ENCODE peak calls at places on chromosome 16, in six cellular contexts. X is sigmoid colon, P is right lobe of liver, S is GM12892, N is GM12891, L is ovary. A is an unnamed sample.

GRCh38 chr16:26395700-26396099 is 671.0 kb upstream of the C16orf82 start:
- DNase-seq in N (no peak), L (no peak), X (no peak), P (no peak), S (no peak), A (no peak)

GRCh38 chr16:87558682-87559081 is 43.6 kb upstream of the JPH3 start:
- DNase-seq in L (no peak), N (no peak), P (no peak), S (no peak), X (no peak), A (no peak)

GRCh38 chr16:67935096-67935401 is 1.6 kb downstream of the PSMB10 start:
- DNase-seq in X (no peak), N (no peak), S (no peak), P (no peak), L (no peak), A (no peak)

GRCh38 chr16:31157136-31157535 is 7.3 kb upstream of the PRSS36 start:
- DNase-seq in P (no peak), S (no peak), L (no peak), X (no peak), N (no peak), A (no peak)

GRCh38 chr16:4743217-4743897 is 9.0 kb downstream of the DNAAF8 start:
- DNase-seq in L (no peak), X (no peak), P (no peak), N (no peak), S (no peak), A (no peak)

GRCh38 chr16:31354394-31355291 is at the start of gene ITGAX:
- DNase-seq in L (no peak), N (peak; percentile 77), X (no peak), S (peak; percentile 72), P (peak; percentile 71), A (no peak)

GRCh38 chr16:85461814-85462404 is 151.2 kb upstream of the GSE1 start:
- DNase-seq in P (no peak), X (peak; percentile 82), L (peak; percentile 68), S (no peak), N (no peak), A (no peak)

GRCh38 chr16:28051486-28051885 is 12.0 kb downstream of the GSG1L start:
- DNase-seq in L (no peak), N (no peak), S (no peak), P (no peak), X (no peak), A (no peak)

GRCh38 chr16:31876955-31877828 is 3.6 kb downstream of the ZNF267 start:
- DNase-seq in S (no peak), X (no peak), L (no peak), P (no peak), N (no peak), A (no peak)

GRCh38 chr16:88084881-88085280 is 133.6 kb downstream of the BANP start:
- DNase-seq in S (no peak), N (no peak), X (no peak), L (no peak), P (no peak), A (no peak)

GRCh38 chr16:66735891-66736290 is 15.5 kb downstream of the DYNC1LI2 start:
- DNase-seq in L (no peak), S (no peak), X (no peak), P (no peak), N (no peak), A (no peak)

GRCh38 chr16:87391324-87391949 is 699 bp upstream of the MAP1LC3B start:
- DNase-seq in X (peak; percentile 89), N (no peak), P (peak; percentile 87), L (peak; percentile 75), S (no peak), A (no peak)

GRCh38 chr16:56357291-56357764 is 68.0 kb downstream of the AMFR start:
- DNase-seq in P (peak; percentile 24), S (no peak), L (no peak), N (peak; percentile 12), X (peak; percentile 66), A (no peak)

GRCh38 chr16:87553174-87553573 is 49.1 kb upstream of the JPH3 start:
- DNase-seq in L (no peak), P (no peak), X (no peak), N (no peak), S (no peak), A (no peak)

GRCh38 chr16:78317871-78318270 is 218.4 kb downstream of the WWOX start:
- DNase-seq in S (no peak), N (no peak), L (no peak), X (no peak), P (no peak), A (no peak)

GRCh38 chr16:893360-893759 is 77.4 kb downstream of the LMF1 start:
- DNase-seq in S (no peak), X (no peak), P (no peak), L (no peak), N (no peak), A (no peak)

GRCh38 chr16:49598386-49599170 is 225.0 kb downstream of the C16orf78 start:
- DNase-seq in N (peak; percentile 44), L (no peak), S (no peak), P (no peak), X (peak; percentile 37), A (no peak)

GRCh38 chr16:25009822-25010221 is 5.3 kb downstream of the ARHGAP17 start:
- DNase-seq in S (no peak), X (no peak), P (no peak), N (no peak), L (no peak), A (no peak)

GRCh38 chr16:58194790-58195189 is 3.1 kb downstream of the CSNK2A2 start:
- DNase-seq in X (no peak), N (no peak), S (no peak), P (no peak), L (no peak), A (no peak)

GRCh38 chr16:75048051-75048450 is 49.2 kb downstream of the ZNRF1 start:
- DNase-seq in N (no peak), P (no peak), L (no peak), X (no peak), S (no peak), A (no peak)
- TF ChIP-seq POLR2A in N (no peak), P (no peak), L (no peak), X (no peak), S (no peak), A (no peak)

GRCh38 chr16:2913603-2914002 is 1.9 kb downstream of the FLYWCH1 start:
- DNase-seq in N (no peak), X (no peak), L (no peak), P (no peak), S (no peak), A (no peak)

GRCh38 chr16:2912330-2913199 is 834 bp downstream of the FLYWCH1 start:
- DNase-seq in L (peak; percentile 50), S (no peak), N (no peak), P (peak; percentile 47), X (peak; percentile 80), A (no peak)

GRCh38 chr16:2914233-2914632 is 2.5 kb downstream of the FLYWCH1 start:
- DNase-seq in P (no peak), S (no peak), X (no peak), N (no peak), L (no peak), A (no peak)

GRCh38 chr16:2910441-2910840 is 1.3 kb upstream of the FLYWCH1 start:
- DNase-seq in P (no peak), S (no peak), L (no peak), X (no peak), N (no peak), A (no peak)

DNA sequence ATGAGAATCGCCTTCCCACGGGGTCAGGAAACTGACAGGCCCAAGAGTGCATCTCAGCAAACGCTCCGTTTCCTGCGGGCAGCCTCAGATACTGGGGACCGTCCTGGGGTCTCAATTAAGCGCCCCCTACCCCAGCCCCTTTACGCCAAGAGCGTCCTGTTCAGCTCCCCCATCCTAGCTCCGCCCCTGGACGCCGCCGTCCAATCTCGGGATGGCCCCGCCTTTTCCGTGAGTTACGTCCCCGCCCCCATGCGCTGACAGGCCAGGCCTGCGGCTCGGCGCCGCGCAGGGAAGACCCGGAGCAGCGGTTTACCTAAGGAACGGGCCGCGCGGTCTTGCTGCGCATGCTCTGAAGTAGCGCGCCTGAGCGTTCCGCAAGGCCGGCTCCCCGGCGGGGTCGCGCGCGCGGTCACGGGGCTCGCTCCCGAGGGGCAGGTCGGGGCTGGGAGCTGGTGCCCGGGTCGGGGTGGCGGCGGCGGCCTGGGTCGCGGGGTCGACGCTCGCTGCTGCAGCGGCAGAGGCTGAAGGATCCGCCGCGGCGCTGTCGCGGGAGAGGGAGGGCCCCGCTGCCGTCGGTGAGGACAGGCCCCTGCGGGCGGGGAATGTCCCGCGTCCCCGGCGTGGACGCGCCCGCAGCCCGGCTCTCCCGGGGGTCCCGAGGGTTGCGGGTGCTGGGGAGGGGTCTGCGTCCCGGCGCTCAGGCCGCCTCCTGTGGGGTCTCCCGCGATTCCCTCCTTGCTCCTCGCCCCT is at the start of gene FLYWCH1:
- DNase-seq in N (peak; percentile 96), P (peak; percentile 99), S (peak; percentile 98), X (peak; percentile 99), L (peak; percentile 99), A (peak; percentile 98)
- TF ChIP-seq POLR2A in N (no peak), P (peak; percentile 62), S (peak; percentile 55), X (no peak), L (peak; percentile 75), A (peak; percentile 84)

DNA sequence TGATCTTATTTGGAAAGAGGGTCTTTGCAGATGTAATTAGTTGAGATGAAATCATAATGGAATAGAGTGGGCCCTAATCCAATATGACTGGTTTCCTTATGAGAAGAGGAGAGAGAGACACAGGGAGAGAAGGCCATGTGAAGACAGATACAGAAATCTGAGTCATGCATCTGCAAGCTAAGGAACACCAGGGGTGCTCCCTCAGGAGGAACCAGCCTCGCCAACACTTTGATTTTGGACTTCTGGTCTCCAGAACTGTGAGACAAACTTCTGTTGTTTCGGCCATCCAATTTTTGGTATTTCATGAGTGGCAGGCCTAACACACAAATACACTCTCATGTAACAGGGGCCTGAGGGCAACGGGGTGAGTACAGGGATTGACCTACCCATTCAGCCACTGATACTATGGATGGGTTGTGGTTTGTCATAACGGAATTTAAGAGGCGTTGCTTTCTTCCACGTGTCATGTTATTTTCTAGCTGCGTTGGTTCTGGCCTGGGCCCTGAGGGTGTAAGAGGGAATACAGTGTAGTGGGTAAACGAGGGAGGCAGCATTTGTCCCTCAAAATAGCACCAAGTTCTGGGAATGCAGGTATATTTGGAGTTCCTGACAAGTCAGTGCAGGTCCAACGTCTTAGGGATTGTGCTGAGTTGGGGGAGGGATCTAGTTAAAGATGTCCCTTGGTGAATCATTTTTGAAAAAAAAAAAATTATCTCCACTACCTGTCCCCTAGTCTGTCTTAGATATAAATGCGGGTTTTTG is 17.7 kb downstream of the PLCG2 start:
- DNase-seq in N (no peak), S (no peak), P (no peak), X (no peak), L (no peak), A (no peak)
- TF ChIP-seq POLR2A in N (no peak), S (no peak), P (no peak), X (no peak), L (no peak), A (no peak)

GRCh38 chr16:84359326-84359725 is 9.0 kb upstream of the ATP2C2 start:
- DNase-seq in L (no peak), N (no peak), S (no peak), X (no peak), P (no peak), A (no peak)

GRCh38 chr16:84360748-84361147 is 7.6 kb upstream of the ATP2C2 start:
- DNase-seq in S (no peak), X (no peak), P (no peak), N (no peak), L (no peak), A (no peak)

GRCh38 chr16:84357191-84357651 is 11.1 kb upstream of the ATP2C2 start:
- DNase-seq in N (no peak), L (no peak), S (no peak), X (no peak), P (no peak), A (peak; percentile 50)

GRCh38 chr16:84360170-84360569 is 8.2 kb upstream of the ATP2C2 start:
- DNase-seq in X (no peak), P (no peak), L (no peak), S (no peak), N (no peak), A (no peak)

GRCh38 chr16:84358601-84359295 is 9.6 kb upstream of the ATP2C2 start:
- DNase-seq in S (no peak), L (no peak), N (no peak), X (no peak), P (no peak), A (no peak)
- TF ChIP-seq POLR2A in S (no peak), L (no peak), N (no peak), X (no peak), P (no peak), A (no peak)

A was measured in prostate gland.